ENCODE peak calls at places on chromosomes 5 and 9, in four cellular contexts. L, E, K and G are unnamed samples.

GRCh38 chr9:116096046-116096445 is 57.5 kb upstream of the PAPPA start:
- DNase-seq in K (no peak), E (no peak), L (no peak), G (no peak)

GRCh38 chr5:14400085-14400484 is 181.5 kb upstream of the OTULINL start:
- DNase-seq in K (no peak), L (no peak), E (peak; percentile 69), G (peak; percentile 76)

GRCh38 chr5:34657550-34657921 is 1.4 kb downstream of the RAI14 start:
- DNase-seq in E (peak; percentile 68), K (no peak), L (peak; percentile 50), G (peak; percentile 63)

GRCh38 chr9:132216861-132217655 is 55.2 kb downstream of the NTNG2 start:
- DNase-seq in K (no peak), E (no peak), L (no peak), G (no peak)

GRCh38 chr5:4994994-4995393 is 145.1 kb upstream of the ADAMTS16 start:
- DNase-seq in L (no peak), K (no peak), E (no peak), G (peak; percentile 74)

GRCh38 chr9:135068776-135069415 is 18.6 kb upstream of the OLFM1 start:
- DNase-seq in E (no peak), K (no peak), L (no peak), G (no peak)

GRCh38 chr5:124922255-124922975 is 176.0 kb upstream of the ZNF608 start:
- DNase-seq in L (no peak), E (no peak), K (peak; percentile 64), G (no peak)

GRCh38 chr5:132802044-132802684 is 10.9 kb upstream of the SOWAHA start:
- DNase-seq in L (no peak), E (no peak), K (no peak), G (no peak)

GRCh38 chr5:149371296-149371962 is 7.7 kb downstream of the IL17B start:
- DNase-seq in K (peak; percentile 31), L (peak; percentile 69), E (peak; percentile 65), G (peak; percentile 40)

GRCh38 chr5:93294184-93294583 is 286.8 kb downstream of the NR2F1-AS1 start:
- DNase-seq in K (no peak), L (no peak), E (no peak), G (peak; percentile 70)

GRCh38 chr9:652896-653295 is 188.6 kb upstream of the DMRT1 start:
- DNase-seq in K (no peak), E (no peak), L (no peak), G (peak; percentile 23)

GRCh38 chr5:1291611-1292080 is 3.2 kb downstream of the TERT start:
- DNase-seq in E (no peak), K (no peak), L (no peak), G (no peak)

GRCh38 chr9:128818839-128819715 is 777 bp downstream of the ENDOG start:
- DNase-seq in K (peak; percentile 48), E (peak; percentile 38), L (peak; percentile 60), G (no peak)

GRCh38 chr5:111172504-111172903 is 51.7 kb upstream of the CAMK4 start:
- DNase-seq in E (no peak), L (no peak), K (peak; percentile 20), G (no peak)

GRCh38 chr9:33250458-33250995 is 10.6 kb downstream of the SPINK4 start:
- DNase-seq in L (no peak), K (no peak), E (peak; percentile 29), G (peak; percentile 76)

GRCh38 chr9:108476574-108476973 is 379.2 kb downstream of the ACTL7B start:
- DNase-seq in L (no peak), K (no peak), E (peak; percentile 66), G (no peak)

GRCh38 chr5:53997736-53998627 is 312.4 kb downstream of the ARL15 start:
- DNase-seq in K (no peak), E (no peak), L (no peak), G (no peak)

GRCh38 chr5:95891499-95891898 is 69.0 kb upstream of the GLRX start:
- DNase-seq in E (no peak), L (no peak), K (no peak), G (no peak)

GRCh38 chr9:89372230-89372816 is 54.0 kb downstream of the SECISBP2 start:
- DNase-seq in L (peak; percentile 42), E (no peak), K (peak; percentile 5), G (no peak)

GRCh38 chr9:75891277-75892167 is 1.0 kb downstream of the PCSK5 start:
- DNase-seq in E (peak; percentile 21), K (no peak), L (peak; percentile 53), G (peak; percentile 8)

GRCh38 chr9:105670315-105670714 is 8.1 kb downstream of the TAL2 start:
- DNase-seq in E (no peak), K (no peak), L (no peak), G (no peak)

GRCh38 chr5:157108961-157109360 is at the start of gene HAVCR2:
- DNase-seq in L (no peak), K (no peak), E (no peak), G (no peak)

GRCh38 chr5:141883184-141883947 is 5.2 kb upstream of the PCDH1 start:
- DNase-seq in K (no peak), E (peak; percentile 53), L (peak; percentile 93), G (peak; percentile 11)

GRCh38 chr5:150399158-150400019 is 13.3 kb downstream of the CD74 start:
- DNase-seq in E (no peak), L (no peak), K (no peak), G (peak; percentile 51)

GRCh38 chr5:9714187-9714586 is 84.0 kb upstream of the TAS2R1 start:
- DNase-seq in L (no peak), E (no peak), K (no peak), G (peak; percentile 53)

GRCh38 chr9:118595719-118596305 is 773.4 kb downstream of the BRINP1 start:
- DNase-seq in K (peak; percentile 92), L (peak; percentile 34), E (peak; percentile 30), G (peak; percentile 69)

GRCh38 chr5:55636711-55637110 is 75.4 kb downstream of the SLC38A9 start:
- DNase-seq in K (no peak), L (no peak), E (no peak), G (peak; percentile 72)

GRCh38 chr9:121821326-121821725 is 169.9 kb downstream of the DAB2IP start:
- DNase-seq in E (no peak), L (no peak), K (no peak), G (no peak)

GRCh38 chr5:65986796-65987195 is 60.4 kb downstream of the ERBIN start:
- DNase-seq in E (no peak), K (peak; percentile 37), L (no peak), G (no peak)

GRCh38 chr5:110844251-110844650 is 105.4 kb downstream of the SLC25A46 start:
- DNase-seq in E (peak; percentile 16), K (no peak), L (no peak), G (no peak)

GRCh38 chr5:40841068-40841805 is at the start of gene CARD6:
- DNase-seq in K (peak; percentile 41), E (peak; percentile 80), L (no peak), G (peak; percentile 25)

GRCh38 chr9:89422151-89422918 is 75.6 kb downstream of the SEMA4D start:
- DNase-seq in K (no peak), E (no peak), L (no peak), G (no peak)

GRCh38 chr9:114216976-114217375 is 61.6 kb downstream of the COL27A1 start:
- DNase-seq in L (no peak), K (no peak), E (no peak), G (no peak)

GRCh38 chr9:122213102-122213588 is 15.6 kb downstream of the LHX6 start:
- DNase-seq in E (no peak), K (no peak), L (no peak), G (no peak)

GRCh38 chr5:30930736-30931135 is 262.8 kb upstream of the CDH6 start:
- DNase-seq in L (no peak), K (no peak), E (no peak), G (no peak)

GRCh38 chr9:32526042-32526706 is at the start of gene RIGI:
- DNase-seq in L (peak; percentile 79), E (peak; percentile 97), K (peak; percentile 94), G (peak; percentile 87)

GRCh38 chr5:135810188-135810943 is 24.1 kb upstream of the SLC25A48 start:
- DNase-seq in E (no peak), K (no peak), L (no peak), G (no peak)

GRCh38 chr5:128409401-128409800 is 128.6 kb downstream of the FBN2 start:
- DNase-seq in K (no peak), E (no peak), L (no peak), G (no peak)